ENCODE peak calls at places on chromosomes 1 and 21, in five cellular contexts. V is bronchial epithelial cell, C is astrocyte, R is GM20000, L is IMR-90. M is an unnamed sample.

GRCh38 chr1:12468323-12468722 is 149.7 kb downstream of the DHRS3 start:
- DNase-seq in V (no peak), C (no peak), R (no peak), L (no peak), M (no peak)

GRCh38 chr21:18228060-18228739 is 16.4 kb upstream of the CHODL start:
- DNase-seq in V (no peak), C (no peak), R (no peak), L (no peak), M (no peak)

GRCh38 chr1:12272770-12273169 is 42.9 kb downstream of the VPS13D start:
- DNase-seq in V (no peak), C (no peak), R (no peak), L (no peak), M (no peak)

GRCh38 chr1:85611390-85611789 is 30.8 kb downstream of the CCN1 start:
- DNase-seq in V (peak), C (peak), R (no peak), L (peak), M (peak)

GRCh38 chr1:243440406-243440805 is 184.6 kb downstream of the SDCCAG8 start:
- DNase-seq in V (no peak), C (peak), R (no peak), L (no peak), M (no peak)

GRCh38 chr1:77846966-77847365 is 41.5 kb upstream of the NEXN start:
- DNase-seq in V (no peak), C (no peak), R (no peak), L (no peak), M (no peak)

GRCh38 chr1:116990612-116991151 is 10.9 kb upstream of the CD101 start:
- DNase-seq in V (peak), C (peak), R (no peak), L (peak), M (peak)

GRCh38 chr1:230465701-230466100 is 39.6 kb upstream of the PGBD5 start:
- DNase-seq in V (no peak), C (no peak), R (no peak), L (no peak), M (no peak)

GRCh38 chr1:23594927-23595353 is 35.6 kb upstream of the ID3 start:
- DNase-seq in V (no peak), C (no peak), R (no peak), L (no peak), M (no peak)

GRCh38 chr1:61992257-61992656 is 202.4 kb upstream of the L1TD1 start:
- DNase-seq in V (no peak), C (no peak), R (no peak), L (no peak), M (no peak)

GRCh38 chr1:10104844-10105243 is 72.1 kb downstream of the UBE4B start:
- DNase-seq in V (no peak), C (no peak), R (no peak), L (no peak), M (no peak)

GRCh38 chr21:26512664-26513063 is 60.4 kb downstream of the CYYR1 start:
- DNase-seq in V (no peak), C (no peak), R (no peak), L (no peak), M (no peak)

GRCh38 chr1:235986869-235987268 is 78.0 kb downstream of the NID1 start:
- DNase-seq in V (no peak), C (no peak), R (no peak), L (no peak), M (no peak)

GRCh38 chr1:9080704-9081291 is 11.4 kb upstream of the SLC2A5 start:
- DNase-seq in V (peak), C (peak), R (no peak), L (no peak), M (no peak)

GRCh38 chr1:30798389-30798951 is 40.9 kb upstream of the LAPTM5 start:
- DNase-seq in V (no peak), C (no peak), R (no peak), L (no peak), M (no peak)

GRCh38 chr1:65011983-65012382 is 45.6 kb upstream of the JAK1 start:
- DNase-seq in V (no peak), C (no peak), R (no peak), L (no peak), M (no peak)

GRCh38 chr1:177021741-177022140 is 142.8 kb downstream of the ASTN1 start:
- DNase-seq in V (no peak), C (no peak), R (no peak), L (no peak), M (no peak)

GRCh38 chr1:58754683-58755467 is 29.0 kb downstream of the JUN start:
- DNase-seq in V (no peak), C (no peak), R (no peak), L (no peak), M (no peak)

GRCh38 chr1:58755468-58755872 is 28.4 kb downstream of the JUN start:
- DNase-seq in V (peak), C (peak), R (peak), L (peak), M (peak)

GRCh38 chr1:58749646-58750045 is 34.2 kb downstream of the JUN start:
- DNase-seq in V (no peak), C (no peak), R (no peak), L (no peak), M (no peak)

GRCh38 chr1:58753431-58753866 is 30.4 kb downstream of the JUN start:
- DNase-seq in V (no peak), C (no peak), R (no peak), L (no peak), M (no peak)

DNA sequence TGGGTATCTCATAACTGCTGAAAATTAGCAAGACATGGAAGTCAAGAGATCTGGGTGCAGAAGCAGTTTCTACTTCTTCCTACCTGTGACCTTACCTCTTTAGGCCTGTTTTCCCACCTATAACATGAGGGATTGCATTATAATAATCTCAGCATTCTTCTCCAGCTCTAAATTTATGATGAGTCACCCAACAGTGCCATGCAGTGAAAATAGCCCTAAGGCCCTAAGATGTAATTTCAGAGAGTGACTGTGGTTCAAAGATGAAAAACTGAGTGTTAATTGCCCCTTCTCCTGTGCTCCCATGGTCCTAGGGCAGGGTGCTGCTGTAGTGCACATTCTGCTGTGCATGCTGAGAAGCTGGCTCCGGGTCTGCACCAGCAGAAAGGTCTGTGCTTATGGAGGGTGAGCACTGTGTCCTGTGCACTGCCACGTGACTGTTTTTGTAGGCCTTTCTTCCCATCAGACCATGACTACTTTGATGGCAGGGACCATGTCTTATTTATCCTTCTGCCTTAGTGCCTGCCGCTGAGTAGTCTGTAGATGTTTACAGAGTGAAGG is 29.7 kb downstream of the JUN start:
- DNase-seq in V (peak), C (no peak), R (no peak), L (no peak), M (no peak)
- TF ChIP-seq CTCF in V (no peak), C (no peak), R (no peak), L (no peak), M (no peak)

GRCh38 chr21:33477066-33477465 is 2.7 kb downstream of the TMEM50B start:
- DNase-seq in V (no peak), C (no peak), R (no peak), L (no peak), M (no peak)

GRCh38 chr21:33479679-33480480 is at the start of gene TMEM50B:
- DNase-seq in V (peak), C (peak), R (peak), L (peak), M (peak)

GRCh38 chr21:33480481-33481103 is 818 bp upstream of the TMEM50B start:
- DNase-seq in V (no peak), C (no peak), R (no peak), L (no peak), M (no peak)

GRCh38 chr21:33478182-33478581 is 1.6 kb downstream of the TMEM50B start:
- DNase-seq in V (no peak), C (no peak), R (no peak), L (no peak), M (no peak)

DNA sequence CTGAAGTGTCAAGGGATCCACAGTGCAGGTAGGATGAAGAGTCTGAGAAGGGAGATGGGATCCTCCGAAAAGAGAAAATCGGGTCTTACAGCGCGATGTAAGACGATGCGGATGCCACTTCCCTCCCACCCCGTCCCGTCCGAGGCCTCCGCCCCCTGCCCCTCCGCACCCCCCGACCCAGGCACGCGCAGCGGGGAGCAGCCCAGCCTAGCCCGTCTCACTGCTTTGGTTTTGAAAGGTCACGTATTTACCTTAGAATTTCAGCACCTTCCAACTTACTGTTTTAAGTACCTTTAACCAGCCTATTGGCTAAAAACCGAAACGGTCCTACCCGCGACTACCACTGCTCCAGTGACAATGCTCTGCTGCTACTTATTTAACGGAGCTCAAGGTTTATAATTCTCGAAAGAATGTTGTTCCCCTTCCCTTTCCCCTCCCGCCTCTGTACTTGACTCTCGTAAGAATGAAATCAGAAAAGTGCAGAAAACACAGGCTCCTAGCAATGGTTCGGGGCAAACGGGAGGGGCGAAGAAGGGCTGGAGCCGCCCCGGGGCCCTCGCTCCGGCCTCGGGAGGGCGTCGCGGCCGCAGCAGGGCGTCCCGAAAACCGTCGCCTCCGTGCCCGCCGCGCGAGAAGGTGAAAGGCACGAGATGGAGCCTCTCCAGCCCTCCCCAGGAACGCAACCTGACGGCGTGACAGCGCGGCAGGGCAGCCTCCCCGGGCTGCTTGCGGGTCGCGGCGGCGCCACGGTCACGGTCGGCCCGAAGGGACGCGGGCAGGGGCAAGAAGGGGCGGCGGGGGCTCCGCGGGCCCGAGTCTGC is 706 bp downstream of the TMEM50B start:
- DNase-seq in V (peak), C (peak), R (peak), L (peak), M (peak)
- TF ChIP-seq CTCF in V (peak), C (no peak), R (peak), L (no peak), M (no peak)

GRCh38 chr1:204367193-204367858 is 7.6 kb upstream of the PLEKHA6 start:
- DNase-seq in V (no peak), C (no peak), R (no peak), L (no peak), M (no peak)

GRCh38 chr1:204363335-204364114 is 3.8 kb upstream of the PLEKHA6 start:
- DNase-seq in V (peak), C (peak), R (peak), L (peak), M (peak)

GRCh38 chr1:204369006-204369726 is 9.4 kb upstream of the PLEKHA6 start:
- DNase-seq in V (no peak), C (no peak), R (no peak), L (no peak), M (no peak)

GRCh38 chr1:204367956-204368355 is 8.2 kb upstream of the PLEKHA6 start:
- DNase-seq in V (no peak), C (no peak), R (no peak), L (no peak), M (no peak)

DNA sequence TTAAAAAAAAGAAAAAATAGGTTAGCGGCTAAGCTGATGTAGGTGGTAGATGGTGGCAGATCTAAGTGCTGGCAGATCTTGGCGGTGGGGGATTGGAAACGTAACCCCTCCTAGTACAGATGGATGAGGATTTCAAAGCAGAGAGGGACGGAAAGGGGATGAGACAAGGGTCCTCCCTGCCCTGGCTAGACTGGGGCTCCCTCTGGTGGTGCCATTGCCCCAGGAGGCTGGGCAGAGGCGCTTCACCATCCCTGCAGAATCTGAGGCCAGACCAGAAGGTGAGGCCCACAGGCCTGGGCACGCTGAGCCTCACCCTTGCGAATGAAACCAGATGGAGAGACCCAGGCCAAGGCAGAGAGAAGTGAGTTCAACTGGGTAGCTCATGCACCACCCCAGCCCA is 7.0 kb upstream of the PLEKHA6 start:
- DNase-seq in V (peak), C (no peak), R (no peak), L (no peak), M (no peak)
- TF ChIP-seq CTCF in V (peak), C (peak), R (peak), L (peak), M (peak)

GRCh38 chr1:158043232-158043631 is 49.8 kb downstream of the KIRREL1 start:
- DNase-seq in V (no peak), C (no peak), R (no peak), L (no peak), M (peak)
- TF ChIP-seq CTCF in V (no peak), C (no peak), R (no peak), L (no peak), M (peak)

GRCh38 chr1:201982923-201983805 is 716 bp downstream of the RNPEP start:
- DNase-seq in V (peak), C (peak), R (peak), L (peak), M (peak)
- TF ChIP-seq CTCF in V (peak), C (no peak), R (no peak), L (peak), M (peak)

M was measured in fibroblast of the aortic adventitia.